ENCODE peak calls at places on chromosomes 13 and 19, in eight cellular contexts. One of them, this sample, is unnamed. For H3K27me3, the result is how much of the 10 kb centered on the place peaks cover.

GRCh38 chr13:24277721-24278120 is 31.7 kb upstream of the C1QTNF9 start:
- DNase-seq in mammary epithelial cell: no peak
- DNase-seq in heart left ventricle: no peak
- DNase-seq in adipocyte: no peak
- DNase-seq in aorta: no peak
- DNase-seq in cardiac muscle cell: no peak
- DNase-seq in tibial artery: no peak
- DNase-seq in ovary: no peak
- DNase-seq in this sample: no peak

GRCh38 chr19:4638828-4639530 is at the start of gene TNFAIP8L1:
- DNase-seq in mammary epithelial cell: peak
- DNase-seq in heart left ventricle: peak
- DNase-seq in adipocyte: peak
- DNase-seq in aorta: peak
- DNase-seq in cardiac muscle cell: peak
- DNase-seq in tibial artery: peak
- DNase-seq in ovary: peak
- DNase-seq in this sample: peak

GRCh38 chr19:17726136-17726741 is 7.0 kb downstream of the MAP1S start:
- DNase-seq in mammary epithelial cell: no peak
- DNase-seq in heart left ventricle: no peak
- DNase-seq in adipocyte: no peak
- DNase-seq in aorta: no peak
- DNase-seq in cardiac muscle cell: no peak
- DNase-seq in tibial artery: no peak
- DNase-seq in ovary: no peak
- DNase-seq in this sample: no peak

GRCh38 chr13:32639502-32640105 is 53.4 kb downstream of the PDS5B start:
- DNase-seq in mammary epithelial cell: peak
- DNase-seq in heart left ventricle: peak
- DNase-seq in adipocyte: peak
- DNase-seq in aorta: no peak
- DNase-seq in cardiac muscle cell: peak
- DNase-seq in tibial artery: peak
- DNase-seq in ovary: peak
- DNase-seq in this sample: no peak

GRCh38 chr13:29543230-29544215 is 52.0 kb downstream of the SLC7A1 start:
- DNase-seq in mammary epithelial cell: peak
- DNase-seq in heart left ventricle: no peak
- DNase-seq in adipocyte: peak
- DNase-seq in aorta: no peak
- DNase-seq in cardiac muscle cell: peak
- DNase-seq in tibial artery: no peak
- DNase-seq in ovary: no peak
- DNase-seq in this sample: no peak

GRCh38 chr19:46926201-46927071 is 65.6 kb downstream of the ARHGAP35 start:
- DNase-seq in mammary epithelial cell: no peak
- DNase-seq in heart left ventricle: no peak
- DNase-seq in adipocyte: peak
- DNase-seq in aorta: no peak
- DNase-seq in cardiac muscle cell: peak
- DNase-seq in tibial artery: no peak
- DNase-seq in ovary: no peak
- DNase-seq in this sample: no peak

GRCh38 chr19:13150919-13151604 is 851 bp downstream of the IER2 start:
- DNase-seq in mammary epithelial cell: no peak
- DNase-seq in heart left ventricle: no peak
- DNase-seq in adipocyte: peak
- DNase-seq in aorta: no peak
- DNase-seq in cardiac muscle cell: peak
- DNase-seq in tibial artery: no peak
- DNase-seq in ovary: peak
- DNase-seq in this sample: no peak

GRCh38 chr19:50724522-50725217 is 1.5 kb downstream of the CLEC11A start:
- DNase-seq in mammary epithelial cell: peak
- DNase-seq in heart left ventricle: peak
- DNase-seq in adipocyte: peak
- DNase-seq in aorta: peak
- DNase-seq in cardiac muscle cell: peak
- DNase-seq in tibial artery: peak
- DNase-seq in ovary: peak
- DNase-seq in this sample: peak

GRCh38 chr19:58033741-58034475 is at the start of gene ZSCAN1:
- DNase-seq in mammary epithelial cell: peak
- DNase-seq in heart left ventricle: peak
- DNase-seq in adipocyte: peak
- DNase-seq in aorta: peak
- DNase-seq in cardiac muscle cell: peak
- DNase-seq in tibial artery: peak
- DNase-seq in ovary: peak
- DNase-seq in this sample: no peak

GRCh38 chr13:65943024-65943423 is 1287.1 kb downstream of the PCDH9 start:
- DNase-seq in mammary epithelial cell: no peak
- DNase-seq in heart left ventricle: no peak
- DNase-seq in adipocyte: peak
- DNase-seq in aorta: no peak
- DNase-seq in cardiac muscle cell: peak
- DNase-seq in tibial artery: no peak
- DNase-seq in ovary: no peak
- DNase-seq in this sample: no peak

GRCh38 chr13:21849323-21849722 is 178.4 kb downstream of the FGF9 start:
- DNase-seq in mammary epithelial cell: peak
- DNase-seq in heart left ventricle: no peak
- DNase-seq in adipocyte: no peak
- DNase-seq in aorta: no peak
- DNase-seq in cardiac muscle cell: peak
- DNase-seq in tibial artery: no peak
- DNase-seq in ovary: no peak
- DNase-seq in this sample: no peak

GRCh38 chr13:103040006-103040405 is 26.2 kb downstream of the SLC10A2 start:
- DNase-seq in mammary epithelial cell: peak
- DNase-seq in heart left ventricle: no peak
- DNase-seq in adipocyte: no peak
- DNase-seq in aorta: no peak
- DNase-seq in cardiac muscle cell: no peak
- DNase-seq in tibial artery: no peak
- DNase-seq in ovary: no peak
- DNase-seq in this sample: no peak

GRCh38 chr19:3801412-3802096 is 15.4 kb upstream of the MATK start:
- DNase-seq in mammary epithelial cell: peak
- DNase-seq in heart left ventricle: peak
- DNase-seq in adipocyte: peak
- DNase-seq in aorta: no peak
- DNase-seq in cardiac muscle cell: peak
- DNase-seq in tibial artery: no peak
- DNase-seq in ovary: no peak
- DNase-seq in this sample: no peak

GRCh38 chr13:113955691-113956090 is 18.2 kb downstream of the C13orf46 start:
- DNase-seq in mammary epithelial cell: no peak
- DNase-seq in heart left ventricle: peak
- DNase-seq in adipocyte: no peak
- DNase-seq in aorta: peak
- DNase-seq in cardiac muscle cell: no peak
- DNase-seq in tibial artery: no peak
- DNase-seq in ovary: peak
- DNase-seq in this sample: no peak

DNA sequence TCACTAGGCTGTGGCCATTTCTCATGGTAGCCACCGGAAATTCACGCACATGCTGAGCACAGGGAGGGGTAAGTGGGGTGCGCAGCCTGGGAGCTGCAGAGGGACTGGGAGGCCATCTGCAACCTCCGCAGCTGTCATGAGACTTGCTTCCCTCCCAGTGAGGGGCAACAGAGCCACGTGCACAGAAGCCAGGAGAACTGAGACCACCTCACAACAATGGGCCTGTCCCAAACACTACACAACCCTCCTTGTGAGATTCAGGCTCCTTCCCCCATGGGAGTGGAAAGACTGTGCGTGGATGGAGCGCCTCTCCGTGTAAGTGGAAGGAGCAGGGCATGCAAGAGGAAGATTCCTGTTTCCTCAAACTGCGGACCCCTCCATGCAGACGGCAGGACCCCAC is 8.8 kb downstream of the C3 start:
- DNase-seq in mammary epithelial cell: no peak
- DNase-seq in heart left ventricle: no peak
- DNase-seq in adipocyte: no peak
- DNase-seq in aorta: peak
- DNase-seq in cardiac muscle cell: no peak
- DNase-seq in tibial artery: no peak
- DNase-seq in ovary: peak
- DNase-seq in this sample: no peak
- H3K27me3 ChIP-seq in mammary epithelial cell: under half
- H3K27me3 ChIP-seq in heart left ventricle: under half
- H3K27me3 ChIP-seq in adipocyte: under half
- H3K27me3 ChIP-seq in aorta: under half
- H3K27me3 ChIP-seq in cardiac muscle cell: under half
- H3K27me3 ChIP-seq in tibial artery: half or more
- H3K27me3 ChIP-seq in ovary: under half
- H3K27me3 ChIP-seq in this sample: under half

DNA sequence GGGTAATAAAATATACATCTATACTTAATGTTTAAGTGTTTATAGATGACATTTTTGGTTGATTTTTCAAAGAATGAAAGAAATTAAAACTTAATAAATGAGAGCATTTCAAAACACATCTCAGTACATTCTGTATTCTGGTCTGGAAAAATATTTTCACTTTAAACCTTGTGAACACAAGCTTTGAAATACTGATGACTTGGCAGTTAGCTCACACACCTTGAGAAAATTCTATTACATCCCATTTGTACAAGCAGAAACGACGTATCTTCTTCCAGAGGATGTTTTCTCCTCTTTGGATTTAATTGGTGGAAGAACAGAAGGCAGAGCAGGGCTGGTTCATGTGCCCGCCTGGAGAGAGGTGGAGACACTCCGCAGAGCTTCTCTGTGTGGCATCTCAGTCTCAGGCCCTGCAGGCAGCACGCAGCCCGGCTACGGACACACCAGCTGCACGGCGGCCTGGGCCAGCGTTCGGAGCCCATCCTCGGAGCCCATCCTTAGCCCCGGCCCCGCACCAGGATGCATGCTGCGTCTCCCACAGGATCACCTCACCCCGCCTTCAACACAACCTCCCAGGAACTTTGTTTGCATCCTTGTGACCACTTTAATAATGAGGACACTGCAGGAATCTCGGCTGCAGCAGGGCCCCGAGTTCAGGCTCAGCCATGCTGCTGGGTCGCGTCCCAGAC is 48.6 kb downstream of the SOX1 start:
- DNase-seq in mammary epithelial cell: no peak
- DNase-seq in heart left ventricle: no peak
- DNase-seq in adipocyte: no peak
- DNase-seq in aorta: no peak
- DNase-seq in cardiac muscle cell: no peak
- DNase-seq in tibial artery: no peak
- DNase-seq in ovary: no peak
- DNase-seq in this sample: no peak
- H3K27me3 ChIP-seq in mammary epithelial cell: under half
- H3K27me3 ChIP-seq in heart left ventricle: under half
- H3K27me3 ChIP-seq in adipocyte: under half
- H3K27me3 ChIP-seq in aorta: under half
- H3K27me3 ChIP-seq in cardiac muscle cell: half or more
- H3K27me3 ChIP-seq in tibial artery: under half
- H3K27me3 ChIP-seq in ovary: under half
- H3K27me3 ChIP-seq in this sample: under half

GRCh38 chr13:30906411-30906990 is 430 bp downstream of the MEDAG start:
- DNase-seq in mammary epithelial cell: no peak
- DNase-seq in heart left ventricle: peak
- DNase-seq in adipocyte: no peak
- DNase-seq in aorta: peak
- DNase-seq in cardiac muscle cell: peak
- DNase-seq in tibial artery: no peak
- DNase-seq in ovary: peak
- DNase-seq in this sample: no peak

GRCh38 chr13:30905932-30906383 is at the start of gene MEDAG:
- DNase-seq in mammary epithelial cell: no peak
- DNase-seq in heart left ventricle: peak
- DNase-seq in adipocyte: peak
- DNase-seq in aorta: peak
- DNase-seq in cardiac muscle cell: peak
- DNase-seq in tibial artery: peak
- DNase-seq in ovary: peak
- DNase-seq in this sample: no peak

GRCh38 chr13:30907167-30907761 is 1.2 kb downstream of the MEDAG start:
- DNase-seq in mammary epithelial cell: no peak
- DNase-seq in heart left ventricle: peak
- DNase-seq in adipocyte: peak
- DNase-seq in aorta: no peak
- DNase-seq in cardiac muscle cell: peak
- DNase-seq in tibial artery: no peak
- DNase-seq in ovary: peak
- DNase-seq in this sample: no peak

GRCh38 chr13:30908416-30908980 is 2.4 kb downstream of the MEDAG start:
- DNase-seq in mammary epithelial cell: no peak
- DNase-seq in heart left ventricle: peak
- DNase-seq in adipocyte: peak
- DNase-seq in aorta: no peak
- DNase-seq in cardiac muscle cell: peak
- DNase-seq in tibial artery: peak
- DNase-seq in ovary: peak
- DNase-seq in this sample: no peak

DNA sequence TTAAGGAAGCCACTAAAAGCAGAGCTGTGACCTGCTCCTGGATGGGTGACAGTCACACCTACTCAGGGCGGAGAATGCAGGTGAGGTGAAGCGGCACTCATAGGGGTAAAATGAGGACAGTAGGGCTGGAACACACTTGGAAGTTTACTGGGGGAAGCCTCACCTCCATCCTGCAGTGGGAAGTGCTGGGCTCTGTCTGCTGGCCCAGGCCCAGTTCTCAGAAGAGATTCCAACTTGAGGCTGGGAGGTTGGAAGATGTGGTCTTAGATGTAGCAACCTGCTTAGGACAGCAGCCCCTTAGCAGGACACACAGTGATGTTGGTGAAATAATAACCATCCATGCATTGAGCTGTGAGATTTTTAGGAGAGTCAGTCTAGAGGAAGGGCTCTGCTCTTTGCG is 4.6 kb downstream of the MEDAG start:
- DNase-seq in mammary epithelial cell: no peak
- DNase-seq in heart left ventricle: no peak
- DNase-seq in adipocyte: no peak
- DNase-seq in aorta: no peak
- DNase-seq in cardiac muscle cell: no peak
- DNase-seq in tibial artery: no peak
- DNase-seq in ovary: no peak
- DNase-seq in this sample: no peak
- H3K27me3 ChIP-seq in mammary epithelial cell: under half
- H3K27me3 ChIP-seq in heart left ventricle: under half
- H3K27me3 ChIP-seq in adipocyte: under half
- H3K27me3 ChIP-seq in aorta: under half
- H3K27me3 ChIP-seq in cardiac muscle cell: under half
- H3K27me3 ChIP-seq in tibial artery: under half
- H3K27me3 ChIP-seq in ovary: under half
- H3K27me3 ChIP-seq in this sample: under half

GRCh38 chr13:109655206-109655600 is 131.2 kb downstream of the IRS2 start:
- DNase-seq in mammary epithelial cell: no peak
- DNase-seq in heart left ventricle: no peak
- DNase-seq in adipocyte: peak
- DNase-seq in aorta: no peak
- DNase-seq in cardiac muscle cell: peak
- DNase-seq in tibial artery: no peak
- DNase-seq in ovary: no peak
- DNase-seq in this sample: no peak
- H3K27me3 ChIP-seq in mammary epithelial cell: under half
- H3K27me3 ChIP-seq in heart left ventricle: under half
- H3K27me3 ChIP-seq in adipocyte: under half
- H3K27me3 ChIP-seq in aorta: under half
- H3K27me3 ChIP-seq in cardiac muscle cell: under half
- H3K27me3 ChIP-seq in tibial artery: under half
- H3K27me3 ChIP-seq in ovary: under half
- H3K27me3 ChIP-seq in this sample: under half

GRCh38 chr13:49241296-49241695 is 6.4 kb upstream of the CDADC1 start:
- DNase-seq in mammary epithelial cell: no peak
- DNase-seq in heart left ventricle: no peak
- DNase-seq in adipocyte: no peak
- DNase-seq in aorta: no peak
- DNase-seq in cardiac muscle cell: no peak
- DNase-seq in tibial artery: no peak
- DNase-seq in ovary: no peak
- DNase-seq in this sample: no peak
- H3K27me3 ChIP-seq in mammary epithelial cell: under half
- H3K27me3 ChIP-seq in heart left ventricle: under half
- H3K27me3 ChIP-seq in adipocyte: under half
- H3K27me3 ChIP-seq in aorta: under half
- H3K27me3 ChIP-seq in cardiac muscle cell: under half
- H3K27me3 ChIP-seq in tibial artery: under half
- H3K27me3 ChIP-seq in ovary: under half
- H3K27me3 ChIP-seq in this sample: under half

This sample was measured in foreskin keratinocyte.